ENCODE peak calls at places on chromosome 21, in five cellular contexts. One of them, this sample, is unnamed.
A peak's percentile ranks its signal among the peaks of the same experiment; 100 is the strongest.

GRCh38 chr21:37204580-37204979 is 62.6 kb downstream of the VPS26C start:
- DNase-seq in astrocyte of the spinal cord: no peak
- DNase-seq in mesenchymal stem cell: peak; percentile 74
- DNase-seq in NB4: no peak
- DNase-seq in HAP-1: no peak
- DNase-seq in this sample: peak; percentile 74

GRCh38 chr21:25573409-25574206 is 33.7 kb downstream of the MRPL39 start:
- DNase-seq in astrocyte of the spinal cord: peak; percentile 91
- DNase-seq in HAP-1: peak; percentile 64
- DNase-seq in NB4: peak; percentile 61
- DNase-seq in mesenchymal stem cell: peak; percentile 93
- DNase-seq in this sample: peak; percentile 84

GRCh38 chr21:37257526-37257966 is 9.6 kb downstream of the VPS26C start:
- DNase-seq in HAP-1: peak; percentile 39
- DNase-seq in astrocyte of the spinal cord: peak; percentile 32
- DNase-seq in mesenchymal stem cell: peak; percentile 66
- DNase-seq in NB4: peak; percentile 76
- DNase-seq in this sample: peak; percentile 56

GRCh38 chr21:21247441-21247840 is 249.2 kb downstream of the NCAM2 start:
- DNase-seq in mesenchymal stem cell: no peak
- DNase-seq in HAP-1: no peak
- DNase-seq in NB4: no peak
- DNase-seq in astrocyte of the spinal cord: no peak
- DNase-seq in this sample: peak; percentile 5

GRCh38 chr21:45074048-45074817 is at the start of gene ADARB1:
- DNase-seq in mesenchymal stem cell: peak; percentile 65
- DNase-seq in astrocyte of the spinal cord: peak; percentile 44
- DNase-seq in NB4: peak; percentile 70
- DNase-seq in HAP-1: peak; percentile 18
- DNase-seq in this sample: peak; percentile 60

GRCh38 chr21:32826317-32827167 is 55.0 kb upstream of the PAXBP1 start:
- DNase-seq in HAP-1: peak; percentile 56
- DNase-seq in NB4: peak; percentile 69
- DNase-seq in astrocyte of the spinal cord: peak; percentile 55
- DNase-seq in mesenchymal stem cell: peak; percentile 51
- DNase-seq in this sample: peak; percentile 64

GRCh38 chr21:46159390-46159789 is 4.0 kb upstream of the FTCD start:
- DNase-seq in NB4: no peak
- DNase-seq in astrocyte of the spinal cord: no peak
- DNase-seq in HAP-1: no peak
- DNase-seq in mesenchymal stem cell: no peak
- DNase-seq in this sample: no peak

GRCh38 chr21:36976882-36977651 is 10.6 kb upstream of the HLCS start:
- DNase-seq in HAP-1: peak; percentile 85
- DNase-seq in mesenchymal stem cell: peak; percentile 83
- DNase-seq in astrocyte of the spinal cord: peak; percentile 80
- DNase-seq in NB4: peak; percentile 72
- DNase-seq in this sample: peak; percentile 87

GRCh38 chr21:45889961-45890360 is 91.6 kb upstream of the COL6A1 start:
- DNase-seq in NB4: no peak
- DNase-seq in mesenchymal stem cell: peak; percentile 33
- DNase-seq in HAP-1: no peak
- DNase-seq in astrocyte of the spinal cord: no peak
- DNase-seq in this sample: peak; percentile 48

GRCh38 chr21:39451332-39452206 is at the start of gene SH3BGR:
- DNase-seq in NB4: no peak
- DNase-seq in astrocyte of the spinal cord: no peak
- DNase-seq in mesenchymal stem cell: no peak
- DNase-seq in HAP-1: no peak
- DNase-seq in this sample: no peak

GRCh38 chr21:45470087-45470515 is 65.1 kb downstream of the COL18A1 start:
- DNase-seq in mesenchymal stem cell: peak; percentile 81
- DNase-seq in NB4: no peak
- DNase-seq in astrocyte of the spinal cord: peak; percentile 53
- DNase-seq in HAP-1: no peak
- DNase-seq in this sample: peak; percentile 96

GRCh38 chr21:25934771-25935224 is 200.0 kb downstream of the GABPA start:
- DNase-seq in NB4: no peak
- DNase-seq in mesenchymal stem cell: peak; percentile 98
- DNase-seq in astrocyte of the spinal cord: peak; percentile 96
- DNase-seq in HAP-1: no peak
- DNase-seq in this sample: peak; percentile 97

GRCh38 chr21:38938343-38938742 is 132.6 kb downstream of the ETS2 start:
- DNase-seq in HAP-1: no peak
- DNase-seq in astrocyte of the spinal cord: no peak
- DNase-seq in NB4: peak; percentile 32
- DNase-seq in mesenchymal stem cell: peak; percentile 74
- DNase-seq in this sample: peak; percentile 34

GRCh38 chr21:45494851-45495680 is 47.2 kb downstream of the SLC19A1 start:
- DNase-seq in NB4: no peak
- DNase-seq in astrocyte of the spinal cord: no peak
- DNase-seq in HAP-1: no peak
- DNase-seq in mesenchymal stem cell: no peak
- DNase-seq in this sample: no peak

GRCh38 chr21:29196021-29196663 is 65.7 kb downstream of the MAP3K7CL start:
- DNase-seq in astrocyte of the spinal cord: peak; percentile 89
- DNase-seq in HAP-1: no peak
- DNase-seq in mesenchymal stem cell: peak; percentile 98
- DNase-seq in NB4: peak; percentile 95
- DNase-seq in this sample: peak; percentile 93

GRCh38 chr21:44011774-44012473 is at the start of gene TRAPPC10:
- DNase-seq in astrocyte of the spinal cord: peak; percentile 93
- DNase-seq in HAP-1: peak; percentile 75
- DNase-seq in mesenchymal stem cell: peak; percentile 88
- DNase-seq in NB4: peak; percentile 90
- DNase-seq in this sample: peak; percentile 89
- H3K4me3 ChIP-seq in astrocyte of the spinal cord: peak within 1 kb of the TSS; percentile 66
- H3K4me3 ChIP-seq in HAP-1: peak within 1 kb of the TSS; percentile 74
- H3K4me3 ChIP-seq in mesenchymal stem cell: peak within 1 kb of the TSS; percentile 82
- H3K4me3 ChIP-seq in NB4: peak within 1 kb of the TSS; percentile 82
- H3K4me3 ChIP-seq in this sample: peak within 1 kb of the TSS; percentile 80

DNA sequence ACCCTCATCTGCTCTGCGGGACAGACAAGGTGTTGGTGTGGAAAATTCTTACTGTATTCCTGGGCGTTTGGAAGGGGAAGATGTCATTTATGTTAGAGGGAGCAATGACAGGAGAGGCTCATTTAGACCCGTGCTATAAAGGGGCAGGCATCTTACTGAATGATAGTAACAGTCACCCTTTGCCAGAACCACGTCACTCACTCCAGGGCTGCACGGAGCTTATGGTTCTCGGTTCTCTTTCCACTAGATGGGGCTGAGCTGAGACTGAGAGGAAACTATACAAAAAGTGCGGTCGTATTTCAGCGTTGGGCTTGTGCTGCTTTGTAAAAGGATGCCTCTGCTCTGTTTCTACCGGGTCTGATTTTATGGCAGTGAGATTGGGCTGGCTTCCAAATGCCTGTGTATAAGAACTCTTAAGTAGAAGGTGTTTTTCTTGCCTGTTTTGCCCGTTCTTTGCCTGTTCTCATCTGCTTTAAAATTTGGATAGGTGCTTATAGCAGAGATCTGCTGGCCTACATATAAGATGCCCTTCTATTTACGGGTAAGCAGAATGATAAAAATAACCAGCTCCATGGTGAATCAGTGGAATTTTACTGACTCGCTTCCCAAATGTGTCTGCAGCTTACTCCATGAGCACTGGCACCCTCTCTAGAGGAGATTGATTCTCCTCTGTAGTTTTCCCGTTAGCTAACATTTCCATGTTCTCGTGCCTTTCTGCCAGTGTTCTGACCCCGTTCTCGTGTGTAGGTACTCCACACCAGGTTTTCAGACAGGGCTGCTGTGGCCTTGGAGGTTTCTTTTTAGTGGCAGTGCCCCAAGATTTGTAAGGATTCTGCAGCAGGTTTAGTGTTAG is 55.9 kb downstream of the MRPS6 start:
- DNase-seq in NB4: no peak
- DNase-seq in HAP-1: peak; percentile 87
- DNase-seq in astrocyte of the spinal cord: peak; percentile 91
- DNase-seq in mesenchymal stem cell: peak; percentile 93
- DNase-seq in this sample: peak; percentile 94
- H3K4me3 ChIP-seq in NB4: no peak overlapping the region
- H3K4me3 ChIP-seq in HAP-1: no peak overlapping the region
- H3K4me3 ChIP-seq in astrocyte of the spinal cord: peak overlapping the region; percentile 1
- H3K4me3 ChIP-seq in mesenchymal stem cell: no peak overlapping the region
- H3K4me3 ChIP-seq in this sample: peak overlapping the region; percentile 26

DNA sequence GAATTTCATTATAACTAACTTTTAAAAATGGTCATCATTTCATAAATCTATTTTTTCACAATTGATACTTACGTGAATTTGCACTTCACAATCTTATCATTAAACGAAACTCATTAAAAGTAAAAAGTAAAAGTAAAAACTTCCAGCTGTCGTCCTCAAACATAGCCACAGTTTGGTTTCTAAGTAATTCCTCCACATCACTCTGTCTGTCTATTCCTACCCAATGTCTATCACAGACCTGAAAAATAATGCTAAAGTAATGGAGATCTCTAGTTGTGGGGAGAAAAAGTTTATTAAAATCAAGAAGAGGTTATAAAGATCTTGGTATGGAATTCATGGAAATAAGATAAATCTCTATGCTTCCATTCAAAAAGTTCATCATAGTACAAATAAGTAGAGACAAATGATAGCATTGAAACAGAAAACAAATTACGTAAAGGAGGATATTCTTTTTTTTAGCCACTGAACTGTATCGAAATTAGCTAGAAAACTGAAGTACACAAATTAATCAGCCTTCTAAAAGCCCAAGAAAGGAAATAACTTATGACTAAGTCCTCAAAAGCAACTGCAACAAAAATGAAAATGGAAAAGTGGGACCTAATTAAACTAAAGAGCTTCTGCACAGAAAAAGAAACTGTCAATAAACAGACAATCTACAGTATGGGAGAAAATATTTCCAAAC is 148.6 kb downstream of the TIAM1 start:
- DNase-seq in mesenchymal stem cell: no peak
- DNase-seq in astrocyte of the spinal cord: no peak
- DNase-seq in NB4: no peak
- DNase-seq in HAP-1: no peak
- DNase-seq in this sample: no peak
- H3K4me3 ChIP-seq in mesenchymal stem cell: no peak overlapping the region
- H3K4me3 ChIP-seq in astrocyte of the spinal cord: no peak overlapping the region
- H3K4me3 ChIP-seq in NB4: no peak overlapping the region
- H3K4me3 ChIP-seq in HAP-1: no peak overlapping the region
- H3K4me3 ChIP-seq in this sample: no peak overlapping the region

DNA sequence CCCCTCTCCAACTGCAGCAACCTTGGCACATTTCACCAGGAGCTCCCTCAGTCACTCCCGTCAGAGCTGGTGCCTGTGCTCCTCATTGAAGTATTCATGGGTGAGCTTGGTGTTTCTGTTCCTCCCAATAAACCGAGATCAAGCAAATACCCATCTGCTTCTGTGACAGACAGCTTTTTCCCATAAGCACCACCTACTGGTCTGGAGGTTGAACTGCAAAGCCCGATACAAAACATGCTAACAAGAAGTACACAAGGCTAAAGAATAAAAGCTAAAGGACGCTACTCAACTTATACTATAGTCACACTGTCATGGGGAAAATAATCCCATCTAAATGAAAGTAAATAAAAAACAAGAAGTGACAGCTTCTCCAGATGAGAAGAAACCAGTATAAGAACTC is 111.9 kb upstream of the C21orf91 start:
- DNase-seq in astrocyte of the spinal cord: no peak
- DNase-seq in HAP-1: no peak
- DNase-seq in mesenchymal stem cell: no peak
- DNase-seq in NB4: peak; percentile 17
- DNase-seq in this sample: no peak
- H3K4me3 ChIP-seq in astrocyte of the spinal cord: no peak overlapping the region
- H3K4me3 ChIP-seq in HAP-1: no peak overlapping the region
- H3K4me3 ChIP-seq in mesenchymal stem cell: no peak overlapping the region
- H3K4me3 ChIP-seq in NB4: no peak overlapping the region
- H3K4me3 ChIP-seq in this sample: no peak overlapping the region

This sample was measured in fibroblast of villous mesenchyme.